ENCODE peak calls at places on chromosomes 4 and X, in five cellular contexts. A is occipital lobe, P is adipocyte, Y is WERI-Rb-1, R is sigmoid colon. I is an unnamed sample.

GRCh38 chr4:161920304-161921052 is 243.3 kb downstream of the FSTL5 start:
- DNase-seq in R (no peak), P (no peak), Y (no peak), A (no peak), I (no peak)

GRCh38 chr4:14879643-14880042 is 122.6 kb upstream of the CPEB2 start:
- DNase-seq in Y (peak), A (no peak), R (no peak), P (no peak), I (no peak)

GRCh38 chr4:150401083-150401687 is 180.8 kb upstream of the MAB21L2 start:
- DNase-seq in R (no peak), P (no peak), A (no peak), Y (no peak), I (no peak)

GRCh38 chr4:97216031-97216430 is 927.2 kb downstream of the STPG2 start:
- DNase-seq in A (no peak), R (no peak), Y (no peak), P (no peak), I (no peak)

GRCh38 chr4:98601719-98602118 is 56.7 kb downstream of the TSPAN5 start:
- DNase-seq in R (no peak), A (no peak), P (no peak), Y (no peak), I (peak)

GRCh38 chr4:4761128-4761991 is 98.1 kb upstream of the MSX1 start:
- DNase-seq in R (no peak), Y (peak), A (peak), P (no peak), I (no peak)

GRCh38 chr4:127965062-127965802 is at the start of the genes ABHD18 and MFSD8:
- DNase-seq in Y (peak), A (peak), P (peak), R (peak), I (peak)

GRCh38 chr4:75727073-75727472 is 2.7 kb downstream of the USO1 start:
- DNase-seq in R (no peak), A (no peak), Y (no peak), P (peak), I (no peak)

GRCh38 chrX:48835524-48836329 is at the start of gene PCSK1N:
- DNase-seq in A (no peak), R (no peak), Y (peak), P (no peak), I (peak)

GRCh38 chr4:20506827-20507226 is 193.4 kb upstream of the PACRGL start:
- DNase-seq in P (peak), Y (no peak), A (no peak), R (no peak), I (peak)

GRCh38 chr4:87018751-87019150 is 83.9 kb downstream of the AFF1 start:
- DNase-seq in Y (no peak), A (no peak), R (no peak), P (no peak), I (no peak)

GRCh38 chrX:23879380-23880090 is 28.2 kb downstream of the APOO start:
- DNase-seq in P (no peak), R (no peak), A (no peak), Y (no peak), I (no peak)

GRCh38 chr4:141388483-141388882 is 167.8 kb downstream of the ZNF330 start:
- DNase-seq in Y (no peak), A (no peak), R (no peak), P (peak), I (peak)

GRCh38 chrX:65757943-65758342 is 90.5 kb downstream of the MSN start:
- DNase-seq in A (no peak), Y (no peak), R (no peak), P (no peak), I (no peak)

GRCh38 chrX:15471016-15471415 is 22.1 kb downstream of the PIR start:
- DNase-seq in A (peak), Y (peak), P (peak), R (peak), I (no peak)

GRCh38 chr4:44319129-44319528 is 129.5 kb downstream of the KCTD8 start:
- DNase-seq in R (no peak), P (no peak), A (no peak), Y (peak), I (no peak)

GRCh38 chr4:22514001-22514400 is 1.9 kb downstream of the ADGRA3 start:
- DNase-seq in Y (no peak), A (no peak), R (no peak), P (peak), I (peak)

GRCh38 chr4:138199568-138200235 is 42.4 kb downstream of the SLC7A11 start:
- DNase-seq in P (no peak), R (no peak), Y (no peak), A (no peak), I (peak)

GRCh38 chr4:103904126-103904525 is 184.3 kb upstream of the TACR3 start:
- DNase-seq in P (peak), Y (no peak), A (no peak), R (no peak), I (no peak)

GRCh38 chr4:5206391-5206790 is 155.1 kb downstream of the STK32B start:
- DNase-seq in R (no peak), P (peak), Y (no peak), A (peak), I (peak)